ENCODE peak calls at places on chromosomes 16 and 17, in six cellular contexts. Z is fibroblast of pulmonary artery, J is dorsolateral prefrontal cortex, L is PC-9, M is fibroblast of mammary gland, P is PC-3. Y is an unnamed sample.

GRCh38 chr17:39236383-39236927 is 10.7 kb upstream of the STAC2 start:
- DNase-seq in M (no peak), P (no peak), J (peak), Z (no peak), L (no peak), Y (peak)

GRCh38 chr17:38419508-38419981 is 8.7 kb upstream of the ARHGAP23 start:
- DNase-seq in J (no peak), L (no peak), Z (no peak), P (no peak), M (no peak), Y (no peak)

GRCh38 chr17:2398655-2399571 is 1.9 kb downstream of the MNT start:
- DNase-seq in L (peak), Z (peak), M (peak), J (no peak), P (peak), Y (no peak)

GRCh38 chr16:19294156-19294649 is 8.7 kb downstream of the CLEC19A start:
- DNase-seq in L (no peak), M (peak), J (no peak), Z (peak), P (no peak), Y (peak)

GRCh38 chr16:3961449-3961849 is 80.9 kb upstream of the CREBBP start:
- DNase-seq in P (peak), J (peak), L (no peak), M (peak), Z (no peak), Y (no peak)

GRCh38 chr17:2689411-2690164 is 22.0 kb downstream of the CLUH start:
- DNase-seq in M (no peak), L (no peak), P (no peak), J (no peak), Z (no peak), Y (peak)

GRCh38 chr16:84246679-84247077 is 6.9 kb upstream of the KCNG4 start:
- DNase-seq in M (no peak), J (no peak), Z (no peak), P (no peak), L (peak), Y (no peak)

GRCh38 chr17:1511290-1511689 is 5.1 kb downstream of the INPP5K start:
- DNase-seq in J (no peak), Z (peak), L (no peak), P (no peak), M (no peak), Y (no peak)

GRCh38 chr16:77974883-77975282 is 47.5 kb upstream of the CLEC3A start:
- DNase-seq in Z (no peak), M (no peak), L (no peak), J (no peak), P (no peak), Y (no peak)

GRCh38 chr17:28644782-28645575 is at the start of gene BLTP2:
- DNase-seq in P (peak), L (peak), J (peak), M (peak), Z (peak), Y (peak)

GRCh38 chr16:5502944-5503343 is 405.3 kb upstream of the EEF2KMT start:
- DNase-seq in M (no peak), J (no peak), L (no peak), P (no peak), Z (no peak), Y (no peak)

GRCh38 chr16:30151091-30151490 is 28.1 kb upstream of the MAPK3 start:
- DNase-seq in M (no peak), L (no peak), Z (no peak), J (no peak), P (no peak), Y (no peak)

GRCh38 chr16:346587-346986 is 5.9 kb downstream of the AXIN1 start:
- DNase-seq in L (no peak), J (no peak), Z (peak), P (no peak), M (peak), Y (no peak)

GRCh38 chr16:4081577-4082021 is 34.6 kb downstream of the ADCY9 start:
- DNase-seq in Z (peak), J (no peak), M (peak), L (no peak), P (no peak), Y (no peak)

GRCh38 chr17:33292981-33293867 is at the start of gene ASIC2:
- DNase-seq in L (no peak), P (peak), Z (no peak), J (peak), M (peak), Y (no peak)
- TF ChIP-seq CTCF in L (no peak), P (no peak), Z (no peak), J (no peak), M (no peak), Y (no peak)

GRCh38 chr16:53605356-53605755 is 98.3 kb downstream of the RPGRIP1L start:
- DNase-seq in L (no peak), P (no peak), Z (no peak), J (no peak), M (no peak), Y (no peak)
- TF ChIP-seq CTCF in L (no peak), P (no peak), Z (no peak), J (no peak), M (no peak), Y (no peak)

GRCh38 chr16:24995469-24995868 is 19.7 kb downstream of the ARHGAP17 start:
- DNase-seq in P (no peak), Z (no peak), L (no peak), M (no peak), J (no peak), Y (no peak)
- TF ChIP-seq CTCF in P (peak), Z (no peak), L (no peak), M (no peak), J (no peak), Y (peak)

DNA sequence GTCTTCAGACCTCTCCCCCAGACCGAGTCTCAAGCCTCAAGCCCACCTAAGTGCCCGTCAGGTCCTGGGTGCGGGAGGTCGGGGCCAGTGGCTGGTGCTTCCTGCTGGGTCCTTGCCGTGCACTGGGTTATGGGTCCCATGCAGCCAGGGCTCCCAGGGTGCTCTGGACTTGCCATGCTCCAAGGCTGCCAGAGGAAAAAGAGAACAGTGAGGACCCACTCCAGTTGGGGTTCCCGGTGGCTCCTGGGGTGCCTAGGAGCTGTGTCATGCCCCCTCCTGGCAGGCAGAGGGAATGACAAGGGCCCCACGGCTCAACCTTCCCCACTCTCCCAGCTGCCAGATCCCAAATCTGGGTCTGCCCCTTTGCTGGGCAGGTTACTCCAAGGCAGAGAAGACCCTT is 3.8 kb downstream of the SNX20 start:
- DNase-seq in J (no peak), Z (no peak), P (no peak), L (no peak), M (no peak), Y (no peak)
- TF ChIP-seq CTCF in J (no peak), Z (peak), P (peak), L (peak), M (peak), Y (peak)

GRCh38 chr17:66740226-66740625 is 94.7 kb upstream of the CACNG5 start:
- DNase-seq in M (no peak), P (no peak), Z (no peak), L (no peak), J (no peak), Y (no peak)

GRCh38 chr17:66733759-66734158 is 101.2 kb upstream of the CACNG5 start:
- DNase-seq in P (no peak), J (no peak), L (no peak), Z (no peak), M (no peak), Y (no peak)

GRCh38 chr17:66739553-66739952 is 95.4 kb upstream of the CACNG5 start:
- DNase-seq in P (no peak), J (no peak), M (no peak), L (no peak), Z (no peak), Y (no peak)

GRCh38 chr17:66734544-66734943 is 100.4 kb upstream of the CACNG5 start:
- DNase-seq in P (no peak), L (no peak), Z (no peak), M (no peak), J (no peak), Y (no peak)

DNA sequence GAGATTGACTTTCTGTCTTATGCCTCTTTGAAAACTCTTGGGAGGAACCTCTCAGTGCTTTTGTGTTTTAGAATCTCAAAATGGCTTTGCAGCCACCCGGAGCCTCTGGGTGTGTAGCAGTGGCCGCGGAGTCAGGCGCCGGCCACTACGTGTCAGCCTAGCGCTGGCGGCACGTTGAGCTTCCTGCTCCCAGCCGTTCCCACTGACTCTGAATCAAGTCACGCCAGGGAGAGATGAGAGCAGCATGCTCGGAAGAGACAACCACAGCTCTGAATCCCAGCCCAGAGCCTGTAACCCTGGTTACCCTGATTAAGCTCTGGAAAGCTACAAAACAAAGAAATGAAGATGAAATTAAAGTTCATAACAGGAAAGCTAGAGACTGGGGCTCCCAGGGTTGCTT is 97.4 kb upstream of the CACNG5 start:
- DNase-seq in L (no peak), J (peak), Z (peak), M (peak), P (no peak), Y (no peak)
- TF ChIP-seq CTCF in L (no peak), J (no peak), Z (peak), M (no peak), P (no peak), Y (no peak)

DNA sequence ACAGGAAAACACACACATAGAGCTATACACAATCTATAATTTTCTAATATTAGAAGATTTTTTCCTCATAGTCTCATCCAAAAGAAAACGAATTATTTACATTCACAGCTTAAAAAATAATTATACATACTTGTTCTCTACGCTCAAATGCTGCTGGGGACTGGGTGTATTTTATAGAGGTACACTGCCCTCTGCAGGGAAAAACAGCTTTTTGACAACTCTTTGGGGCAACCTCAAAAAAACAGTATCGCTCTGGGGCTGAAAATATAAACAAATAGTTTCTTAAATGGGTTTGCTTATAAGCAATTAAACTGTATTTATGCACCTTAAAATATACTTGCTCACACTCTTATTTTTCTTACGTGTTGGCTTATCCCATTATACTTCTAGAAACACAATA is 261.8 kb upstream of the PSMD7 start:
- DNase-seq in L (no peak), M (peak), Z (peak), P (peak), J (no peak), Y (peak)
- TF ChIP-seq CTCF in L (peak), M (peak), Z (peak), P (peak), J (peak), Y (peak)

GRCh38 chr17:67834634-67835033 is 9.3 kb downstream of the BPTF start:
- DNase-seq in P (peak), M (no peak), L (no peak), Z (no peak), J (no peak), Y (no peak)

GRCh38 chr17:67833134-67833533 is 7.8 kb downstream of the BPTF start:
- DNase-seq in P (peak), L (no peak), J (no peak), Z (no peak), M (no peak), Y (no peak)

GRCh38 chr17:67831268-67831667 is 6.0 kb downstream of the BPTF start:
- DNase-seq in P (peak), Z (no peak), J (no peak), L (no peak), M (no peak), Y (no peak)

GRCh38 chr17:67836205-67836987 is 11.1 kb downstream of the BPTF start:
- DNase-seq in J (no peak), M (peak), Z (peak), P (peak), L (no peak), Y (no peak)

GRCh38 chr17:67833946-67834631 is 8.8 kb downstream of the BPTF start:
- DNase-seq in P (peak), Z (no peak), M (no peak), L (no peak), J (no peak), Y (no peak)
- TF ChIP-seq CTCF in P (no peak), Z (no peak), M (no peak), L (no peak), J (no peak), Y (no peak)

DNA sequence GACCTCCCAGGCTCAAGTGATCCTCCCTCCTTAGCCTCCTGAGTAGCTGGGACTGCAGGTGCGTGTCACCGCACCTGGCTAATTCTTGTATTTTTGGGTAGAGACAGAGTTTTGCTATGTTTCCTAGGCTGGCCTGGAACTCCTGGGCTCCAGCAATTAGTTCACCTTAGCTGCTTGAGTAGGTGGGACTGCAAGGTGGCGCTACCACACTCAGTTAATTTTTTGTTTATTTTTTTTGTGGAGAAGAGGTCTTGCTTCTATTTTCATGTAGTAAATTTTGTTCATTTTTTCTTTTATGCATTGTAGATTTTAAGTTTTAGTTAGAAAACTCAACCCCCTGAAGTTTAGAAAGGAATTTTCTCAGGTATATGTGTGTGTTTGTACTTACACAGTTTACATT is 21.7 kb downstream of the RNF135 start:
- DNase-seq in M (no peak), Z (no peak), L (no peak), J (no peak), P (no peak), Y (no peak)
- TF ChIP-seq CTCF in M (no peak), Z (no peak), L (no peak), J (no peak), P (peak), Y (no peak)